ENCODE peak calls at places on chromosome 5, in six cellular contexts. E is kidney epithelial cell, I is A673, D is A549, G is SK-N-SH, J is IMR-90. N is an unnamed sample.
A peak's percentile ranks its signal among the peaks of the same experiment; 100 is the strongest.

GRCh38 chr5:153402550-153402949 is 87.9 kb upstream of the GRIA1 start:
- DNase-seq in E (no peak), I (peak; percentile 38), D (no peak), G (no peak), J (no peak), N (peak; percentile 58)

GRCh38 chr5:159442210-159442850 is 112.0 kb upstream of the IL12B start:
- DNase-seq in E (no peak), I (no peak), D (no peak), G (no peak), J (peak; percentile 23), N (no peak)

GRCh38 chr5:135560858-135561257 is 17.9 kb downstream of the CXCL14 start:
- DNase-seq in E (no peak), I (peak; percentile 87), D (peak; percentile 86), G (peak; percentile 81), J (peak; percentile 70), N (peak; percentile 79)

GRCh38 chr5:180208435-180209081 is 453 bp downstream of the RASGEF1C start:
- DNase-seq in E (no peak), I (peak; percentile 19), D (peak; percentile 61), G (peak; percentile 88), J (no peak), N (peak; percentile 11)

GRCh38 chr5:159100928-159101646 is 1.4 kb upstream of the EBF1 start:
- DNase-seq in E (no peak), I (no peak), D (no peak), G (no peak), J (no peak), N (peak; percentile 34)

GRCh38 chr5:194102-194501 is 2.8 kb downstream of the LRRC14B start:
- DNase-seq in E (no peak), I (no peak), D (no peak), G (no peak), J (no peak), N (no peak)

GRCh38 chr5:25009063-25009462 is 364.3 kb upstream of the CDH10 start:
- DNase-seq in E (no peak), I (no peak), D (no peak), G (no peak), J (no peak), N (no peak)

GRCh38 chr5:123705741-123706140 is 193.8 kb downstream of the CSNK1G3 start:
- DNase-seq in E (no peak), I (no peak), D (no peak), G (no peak), J (peak; percentile 66), N (peak; percentile 74)

GRCh38 chr5:1948111-1948510 is 65.4 kb upstream of the IRX4 start:
- DNase-seq in E (no peak), I (no peak), D (no peak), G (no peak), J (no peak), N (no peak)

GRCh38 chr5:9090381-9091026 is 455.4 kb downstream of the SEMA5A start:
- DNase-seq in E (no peak), I (no peak), D (no peak), G (no peak), J (no peak), N (no peak)

GRCh38 chr5:116365006-116365496 is 209.6 kb downstream of the SEMA6A start:
- DNase-seq in E (no peak), I (no peak), D (no peak), G (no peak), J (no peak), N (no peak)

GRCh38 chr5:157148734-157149615 is 6.3 kb upstream of the MED7 start:
- DNase-seq in E (no peak), I (peak; percentile 71), D (peak; percentile 81), G (peak; percentile 65), J (peak; percentile 60), N (peak; percentile 78)

GRCh38 chr5:157959355-157959754 is 100.4 kb upstream of the CLINT1 start:
- DNase-seq in E (no peak), I (peak; percentile 40), D (no peak), G (no peak), J (no peak), N (no peak)

GRCh38 chr5:86679529-86679928 is 61.8 kb downstream of the COX7C start:
- DNase-seq in E (peak; percentile 70), I (peak; percentile 80), D (peak; percentile 22), G (peak; percentile 22), J (peak; percentile 87), N (peak; percentile 87)

GRCh38 chr5:144237851-144238250 is 67.2 kb downstream of the KCTD16 start:
- DNase-seq in E (no peak), I (no peak), D (no peak), G (no peak), J (no peak), N (peak; percentile 6)

GRCh38 chr5:169637856-169638190 is 748 bp downstream of the DOCK2 start:
- DNase-seq in E (no peak), I (no peak), D (no peak), G (no peak), J (no peak), N (no peak)

GRCh38 chr5:122313001-122313402 is 965 bp downstream of the SNCAIP start:
- DNase-seq in E (no peak), I (no peak), D (no peak), G (peak; percentile 9), J (peak; percentile 54), N (peak; percentile 54)

GRCh38 chr5:122311400-122311887 is 593 bp upstream of the SNCAIP start:
- DNase-seq in E (no peak), I (no peak), D (no peak), G (no peak), J (no peak), N (peak; percentile 8)

GRCh38 chr5:122312670-122312988 is 592 bp downstream of the SNCAIP start:
- DNase-seq in E (no peak), I (peak; percentile 4), D (no peak), G (peak; percentile 59), J (peak; percentile 40), N (peak; percentile 34)

GRCh38 chr5:122311888-122312669 is at the start of gene SNCAIP:
- DNase-seq in E (no peak), I (no peak), D (peak; percentile 10), G (peak; percentile 81), J (peak; percentile 64), N (peak; percentile 48)

GRCh38 chr5:122310886-122311285 is 1.2 kb upstream of the SNCAIP start:
- DNase-seq in E (no peak), I (no peak), D (no peak), G (no peak), J (no peak), N (no peak)
- H3K4me3 ChIP-seq in E (no peak overlapping the region), I (no peak overlapping the region), D (no peak overlapping the region), G (no peak overlapping the region), J (no peak overlapping the region), N (no peak overlapping the region)

DNA sequence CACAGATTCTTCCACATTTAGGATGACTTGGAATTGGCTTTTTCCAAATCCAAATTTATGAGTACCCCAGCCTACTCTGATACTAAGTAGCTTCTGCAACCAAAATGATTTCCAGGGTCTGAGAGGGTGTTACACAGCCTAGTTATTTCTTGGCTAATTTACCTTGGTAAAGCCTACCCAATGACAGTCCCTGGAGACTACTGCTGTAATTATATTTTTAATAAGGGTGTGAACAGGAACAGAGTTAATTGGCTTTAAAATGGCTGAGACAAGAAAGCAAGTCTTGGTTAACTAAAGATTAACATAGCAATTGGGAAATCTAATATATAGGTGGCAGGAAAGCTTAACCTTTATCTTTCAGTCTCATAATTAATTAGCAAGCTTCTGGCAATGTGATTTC is 9.3 kb downstream of the PRLR start:
- DNase-seq in E (no peak), I (no peak), D (no peak), G (no peak), J (no peak), N (no peak)
- TF ChIP-seq CTCF in E (no peak), I (no peak), D (no peak), G (no peak), J (no peak), N (no peak)

DNA sequence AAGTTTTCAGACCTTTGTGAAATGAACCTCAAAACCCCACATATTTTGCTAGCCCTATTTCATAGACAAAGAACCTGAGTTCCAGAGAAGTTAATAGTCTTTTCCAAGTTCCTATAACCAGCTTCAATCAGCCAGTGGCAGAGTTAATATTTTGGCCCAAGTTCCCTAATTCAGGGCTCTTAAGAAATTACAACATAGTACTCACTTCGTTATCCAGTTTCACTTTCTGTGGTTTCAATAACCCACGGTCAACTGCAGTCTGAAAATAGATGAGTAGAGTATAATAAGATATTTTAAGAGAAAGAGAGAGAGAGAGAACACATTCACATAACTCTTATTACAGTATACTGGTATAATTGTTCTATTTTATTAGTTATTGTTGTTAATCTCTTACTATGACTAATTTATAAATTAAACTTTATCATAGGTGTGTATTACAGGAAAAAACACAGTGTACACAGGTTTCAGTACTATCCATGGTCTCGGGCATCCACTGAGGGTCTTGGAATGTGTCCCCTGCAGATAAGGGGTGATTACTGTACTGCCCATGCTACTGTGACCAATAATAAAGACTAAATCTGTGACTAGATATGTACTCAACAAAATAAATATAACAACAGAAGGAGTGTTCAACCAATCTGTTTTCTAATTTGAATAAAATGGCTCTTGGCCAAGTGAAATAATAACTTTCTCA is 9.3 kb upstream of the MYOT start:
- DNase-seq in E (no peak), I (no peak), D (no peak), G (no peak), J (peak; percentile 7), N (peak; percentile 49)
- H3K4me3 ChIP-seq in E (no peak overlapping the region), I (no peak overlapping the region), D (no peak overlapping the region), G (no peak overlapping the region), J (no peak overlapping the region), N (no peak overlapping the region)

GRCh38 chr5:76785493-76785892 is 33.3 kb upstream of the F2RL1 start:
- DNase-seq in E (peak; percentile 75), I (no peak), D (peak; percentile 82), G (no peak), J (peak; percentile 28), N (no peak)
- TF ChIP-seq CTCF in E (no peak), I (no peak), D (no peak), G (no peak), J (no peak), N (no peak)

GRCh38 chr5:177429248-177430045 is 3.0 kb downstream of the GRK6 start:
- DNase-seq in E (no peak), I (no peak), D (no peak), G (no peak), J (no peak), N (no peak)
- H3K4me3 ChIP-seq in E (no peak overlapping the region), I (no peak overlapping the region), D (no peak overlapping the region), G (no peak overlapping the region), J (no peak overlapping the region), N (no peak overlapping the region)

DNA sequence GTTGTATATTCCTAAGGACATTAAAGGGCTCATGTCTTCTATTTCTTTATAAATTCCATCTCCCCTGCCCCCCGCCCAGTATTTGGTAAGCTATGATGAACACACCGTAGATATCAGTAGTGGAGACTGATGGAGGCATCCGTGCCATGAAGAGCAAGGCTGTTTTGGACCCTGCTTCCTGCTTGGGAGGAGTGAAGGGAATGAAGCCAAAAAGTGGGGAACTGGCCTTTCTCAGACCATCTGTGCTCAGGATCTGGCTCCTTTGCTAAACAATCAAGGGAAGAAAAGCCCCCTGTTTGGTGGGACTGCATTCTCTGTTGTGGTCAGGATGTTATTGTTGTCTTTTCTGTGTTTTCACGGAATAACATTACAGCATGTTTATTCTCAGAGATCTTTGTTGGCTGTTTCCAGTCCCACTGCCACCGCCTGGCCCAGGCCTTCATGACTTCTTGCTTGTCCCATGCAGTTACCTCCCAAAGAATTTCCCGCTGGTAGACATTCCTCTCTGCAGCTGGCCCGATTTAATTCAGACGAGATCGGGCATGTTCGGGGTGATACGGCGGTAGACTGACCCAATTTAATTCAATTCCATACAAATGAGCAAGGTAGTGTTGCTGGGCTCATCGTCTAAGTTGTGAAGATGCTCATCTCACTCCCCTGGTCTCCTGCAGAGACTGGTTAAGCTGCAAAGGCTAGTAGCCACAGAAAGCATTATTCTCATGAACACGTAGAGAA is 31.4 kb upstream of the ANKH start:
- DNase-seq in E (no peak), I (no peak), D (no peak), G (no peak), J (no peak), N (no peak)
- TF ChIP-seq CTCF in E (no peak), I (no peak), D (no peak), G (no peak), J (no peak), N (no peak)

N was measured in cardiac fibroblast.